ENCODE peak calls at places on chromosomes 3 and 15, in six cellular contexts. C is lower leg skin; W is cardiac muscle cell; X is HTR-8/SVneo; A is NB4; B is activated T-helper 1 cell treated with anti-CD3 and anti-CD28 coated beads, Interleukin-2, amount 50 U/mL, for 16 hours. F is an unnamed sample.
A peak's percentile ranks its signal among the peaks of the same experiment; 100 is the strongest.

GRCh38 chr3:167861649-167862048 is 126.1 kb downstream of the SERPINI1 start:
- DNase-seq in C (no peak), W (no peak), X (no peak), A (peak; percentile 41), B (no peak), F (no peak)

GRCh38 chr15:90099868-90100854 is 2.1 kb downstream of the IDH2 start:
- DNase-seq in C (peak; percentile 87), W (peak; percentile 57), X (no peak), A (peak; percentile 68), B (no peak), F (no peak)

GRCh38 chr15:101362359-101362758 is 67.3 kb upstream of the SNRPA1 start:
- DNase-seq in C (peak; percentile 52), W (no peak), X (no peak), A (no peak), B (no peak), F (no peak)

GRCh38 chr3:57726395-57726794 is 29.7 kb upstream of the SLMAP start:
- DNase-seq in C (no peak), W (no peak), X (no peak), A (no peak), B (no peak), F (no peak)

GRCh38 chr3:102757950-102758349 is 323.1 kb downstream of the ZPLD1 start:
- DNase-seq in C (no peak), W (no peak), X (no peak), A (no peak), B (no peak), F (no peak)

GRCh38 chr15:73906346-73907017 is 19.8 kb upstream of the LOXL1 start:
- DNase-seq in C (no peak), W (peak; percentile 17), X (no peak), A (peak; percentile 38), B (no peak), F (no peak)

GRCh38 chr15:93046721-93047120 is 42.3 kb downstream of the RGMA start:
- DNase-seq in C (no peak), W (no peak), X (no peak), A (no peak), B (no peak), F (no peak)

GRCh38 chr3:64393193-64393592 is 167.9 kb upstream of the PRICKLE2 start:
- DNase-seq in C (no peak), W (no peak), X (no peak), A (no peak), B (no peak), F (no peak)

GRCh38 chr15:86515625-86516024 is 436.0 kb downstream of the AGBL1 start:
- DNase-seq in C (peak; percentile 28), W (no peak), X (no peak), A (no peak), B (no peak), F (no peak)

GRCh38 chr3:52059781-52060180 is 3.4 kb upstream of the DUSP7 start:
- DNase-seq in C (no peak), W (no peak), X (no peak), A (no peak), B (no peak), F (no peak)

GRCh38 chr3:72361990-72362389 is 486.3 kb downstream of the SHQ1 start:
- DNase-seq in C (no peak), W (no peak), X (no peak), A (no peak), B (no peak), F (no peak)

GRCh38 chr3:60579734-60580133 is 671.5 kb downstream of the FHIT start:
- DNase-seq in C (no peak), W (peak; percentile 32), X (no peak), A (no peak), B (no peak), F (no peak)

GRCh38 chr3:140499114-140499757 is 178.6 kb upstream of the TRIM42 start:
- DNase-seq in C (no peak), W (peak; percentile 6), X (no peak), A (peak; percentile 15), B (no peak), F (no peak)

GRCh38 chr15:40917585-40917984 is 11.6 kb upstream of the DLL4 start:
- DNase-seq in C (no peak), W (no peak), X (no peak), A (no peak), B (no peak), F (no peak)